ENCODE peak calls at places on chromosomes 4 and X, in four cellular contexts. X, B, U and P are unnamed samples.

GRCh38 chr4:1674682-1675081 is 9.4 kb downstream of the FAM53A start:
- DNase-seq in X (no peak), B (no peak), U (no peak), P (no peak)

GRCh38 chrX:136629084-136629750 is 18.7 kb upstream of the CD40LG start:
- DNase-seq in X (no peak), B (no peak), U (no peak), P (no peak)

GRCh38 chrX:79413009-79413408 is 45.9 kb upstream of the ITM2A start:
- DNase-seq in X (peak), B (no peak), U (peak), P (no peak)

GRCh38 chrX:137823257-137823656 is 257.3 kb downstream of the ZIC3 start:
- DNase-seq in X (no peak), B (no peak), U (no peak), P (no peak)

GRCh38 chr4:143026459-143027170 is 158.1 kb upstream of the USP38 start:
- DNase-seq in X (no peak), B (no peak), U (no peak), P (no peak)

GRCh38 chrX:17086317-17086716 is 139.9 kb downstream of the REPS2 start:
- DNase-seq in X (no peak), B (no peak), U (no peak), P (no peak)

GRCh38 chrX:154443479-154443910 is 446 bp upstream of the FAM50A start:
- DNase-seq in X (peak), B (peak), U (no peak), P (no peak)

GRCh38 chr4:26032572-26033320 is 118.7 kb downstream of the SMIM20 start:
- DNase-seq in X (no peak), B (peak), U (no peak), P (peak)

GRCh38 chrX:11792461-11793421 is 34.7 kb downstream of the MSL3 start:
- DNase-seq in X (no peak), B (peak), U (peak), P (no peak)